ENCODE peak calls at places on chromosomes 2 and 18, in seven cellular contexts. B is Panc1; S is GM06990; R is T-helper 2 cell; P is stimulated activated CD4-positive, alpha-beta T cell treated with anti-CD3 and anti-CD28 coated beads, Interleukin-4, amount 100 ng/mL, for 4 hours; N is brain microvascular endothelial cell; C is Calu3. H is an unnamed sample.

GRCh38 chr2:164661349-164661748 is 40.1 kb upstream of the GRB14 start:
- DNase-seq in B (no peak), S (no peak), R (no peak), P (no peak), N (no peak), C (no peak), H (no peak)

GRCh38 chr2:109458512-109458911 is 155.3 kb downstream of the SEPTIN10 start:
- DNase-seq in B (no peak), S (no peak), R (no peak), P (no peak), N (no peak), C (no peak), H (no peak)

GRCh38 chr18:69469444-69469919 is 68.8 kb downstream of the DOK6 start:
- DNase-seq in B (peak; percentile 2), S (peak; percentile 6), R (peak; percentile 72), P (peak; percentile 30), N (no peak), C (no peak), H (peak; percentile 3)

GRCh38 chr2:46804794-46805193 is 110.8 kb downstream of the MCFD2 start:
- DNase-seq in B (no peak), S (no peak), R (no peak), P (no peak), N (no peak), C (no peak), H (no peak)

GRCh38 chr2:233247744-233248143 is 3.7 kb upstream of the ATG16L1 start:
- DNase-seq in B (peak; percentile 86), S (no peak), R (peak; percentile 53), P (peak; percentile 81), N (no peak), C (peak; percentile 85), H (peak; percentile 25)

GRCh38 chr18:58527116-58528010 is 101.5 kb downstream of the ALPK2 start:
- DNase-seq in B (no peak), S (no peak), R (no peak), P (no peak), N (peak; percentile 24), C (no peak), H (no peak)

GRCh38 chr2:27255187-27255586 is 7.7 kb downstream of the SLC30A3 start:
- DNase-seq in B (no peak), S (no peak), R (no peak), P (no peak), N (no peak), C (no peak), H (no peak)

GRCh38 chr2:133817680-133818566 is 249.7 kb upstream of the NCKAP5 start:
- DNase-seq in B (peak; percentile 58), S (no peak), R (no peak), P (no peak), N (peak; percentile 96), C (peak; percentile 68), H (no peak)

GRCh38 chr2:167964650-167965404 is 282.6 kb downstream of the STK39 start:
- DNase-seq in B (no peak), S (no peak), R (no peak), P (no peak), N (no peak), C (no peak), H (no peak)

GRCh38 chr2:161131804-161132203 is 28.4 kb upstream of the TANK start:
- DNase-seq in B (no peak), S (no peak), R (no peak), P (no peak), N (no peak), C (no peak), H (no peak)

GRCh38 chr2:150272404-150272803 is 215.1 kb downstream of the RND3 start:
- DNase-seq in B (no peak), S (no peak), R (no peak), P (no peak), N (no peak), C (no peak), H (no peak)

GRCh38 chr2:36343601-36344000 is 12.0 kb upstream of the CRIM1 start:
- DNase-seq in B (no peak), S (no peak), R (no peak), P (no peak), N (no peak), C (no peak), H (no peak)

GRCh38 chr2:160051374-160051800 is 11.0 kb downstream of the PLA2R1 start:
- DNase-seq in B (no peak), S (no peak), R (no peak), P (no peak), N (peak; percentile 20), C (no peak), H (no peak)